ENCODE peak calls at places on chromosomes 13 and 19, in ten cellular contexts. A is keratinocyte, Y is fibroblast of mammary gland, H is IMR-90, Q is A673, W is retinal pigment epithelial cell, D is heart left ventricle, S is WERI-Rb-1, B is Panc1, F is bronchial epithelial cell. G is an unnamed sample.

GRCh38 chr19:6250024-6250605 is 29.7 kb downstream of the MLLT1 start:
- DNase-seq in A (no peak), Y (peak; percentile 54), H (peak; percentile 80), Q (no peak), W (no peak), D (no peak), S (no peak), B (no peak), F (no peak), G (peak; percentile 77)

GRCh38 chr19:12828494-12828893 is 5.9 kb downstream of the RTBDN start:
- DNase-seq in A (no peak), Y (peak; percentile 33), H (no peak), Q (peak; percentile 76), W (no peak), D (no peak), S (peak; percentile 35), B (no peak), F (no peak), G (no peak)

GRCh38 chr19:46745521-46746280 is at the start of gene FKRP:
- DNase-seq in A (no peak), Y (no peak), H (no peak), Q (peak; percentile 35), W (no peak), D (no peak), S (peak; percentile 26), B (no peak), F (no peak), G (no peak)

GRCh38 chr19:18373892-18374629 is 11.9 kb upstream of the GDF15 start:
- DNase-seq in A (peak; percentile 76), Y (peak; percentile 98), H (peak; percentile 99), Q (peak; percentile 86), W (peak; percentile 98), D (peak; percentile 93), S (peak; percentile 73), B (no peak), F (peak; percentile 74), G (peak; percentile 99)

GRCh38 chr13:26996965-26997752 is 174.5 kb downstream of the USP12 start:
- DNase-seq in A (no peak), Y (no peak), H (no peak), Q (no peak), W (no peak), D (no peak), S (no peak), B (no peak), F (no peak), G (no peak)

GRCh38 chr19:22545751-22546150 is 88.4 kb upstream of the ZNF492 start:
- DNase-seq in A (no peak), Y (peak; percentile 14), H (no peak), Q (peak; percentile 33), W (no peak), D (no peak), S (peak; percentile 61), B (no peak), F (peak; percentile 3), G (no peak)

GRCh38 chr13:45833663-45834062 is 17.9 kb downstream of the SIAH3 start:
- DNase-seq in A (no peak), Y (peak; percentile 40), H (peak; percentile 7), Q (peak; percentile 42), W (peak; percentile 69), D (no peak), S (no peak), B (no peak), F (peak; percentile 48), G (peak; percentile 61)

GRCh38 chr19:54692294-54692615 is 29.5 kb downstream of the LILRB4 start:
- DNase-seq in A (no peak), Y (no peak), H (no peak), Q (no peak), W (no peak), D (no peak), S (no peak), B (no peak), F (no peak), G (no peak)

GRCh38 chr13:109273326-109273751 is 513.0 kb downstream of the IRS2 start:
- DNase-seq in A (no peak), Y (peak; percentile 88), H (peak; percentile 29), Q (no peak), W (no peak), D (no peak), S (no peak), B (no peak), F (peak; percentile 94), G (peak; percentile 37)

GRCh38 chr13:47000166-47000565 is 103.3 kb upstream of the HTR2A start:
- DNase-seq in A (no peak), Y (peak; percentile 68), H (peak; percentile 11), Q (no peak), W (no peak), D (no peak), S (no peak), B (no peak), F (peak; percentile 42), G (peak; percentile 17)

GRCh38 chr19:45815501-45816216 is 551 bp upstream of the RSPH6A start:
- DNase-seq in A (no peak), Y (no peak), H (no peak), Q (no peak), W (no peak), D (no peak), S (peak; percentile 66), B (no peak), F (no peak), G (no peak)

GRCh38 chr19:49889038-49889686 is 7.5 kb downstream of the IL4I1 start:
- DNase-seq in A (no peak), Y (no peak), H (no peak), Q (no peak), W (no peak), D (peak; percentile 54), S (no peak), B (no peak), F (no peak), G (no peak)

GRCh38 chr19:41476583-41476982 is 33.6 kb downstream of the ERICH4 start:
- DNase-seq in A (no peak), Y (no peak), H (no peak), Q (no peak), W (no peak), D (no peak), S (no peak), B (no peak), F (no peak), G (no peak)

GRCh38 chr19:53906211-53907192 is 2.6 kb upstream of the CACNG7 start:
- DNase-seq in A (no peak), Y (peak; percentile 10), H (no peak), Q (peak; percentile 55), W (no peak), D (peak; percentile 77), S (peak; percentile 53), B (no peak), F (no peak), G (no peak)

GRCh38 chr19:51127755-51128154 is 3.0 kb downstream of the SIGLEC9 start:
- DNase-seq in A (no peak), Y (peak; percentile 80), H (peak; percentile 47), Q (no peak), W (no peak), D (no peak), S (no peak), B (no peak), F (no peak), G (no peak)

GRCh38 chr13:113152894-113153809 is 5.3 kb upstream of the PROZ start:
- DNase-seq in A (no peak), Y (peak; percentile 28), H (no peak), Q (no peak), W (no peak), D (peak; percentile 78), S (peak; percentile 58), B (no peak), F (no peak), G (peak; percentile 2)

GRCh38 chr13:113155201-113155600 is 3.2 kb upstream of the PROZ start:
- DNase-seq in A (no peak), Y (no peak), H (no peak), Q (no peak), W (no peak), D (no peak), S (no peak), B (no peak), F (no peak), G (no peak)

GRCh38 chr13:98466634-98467236 is 110.2 kb downstream of the STK24 start:
- DNase-seq in A (no peak), Y (peak; percentile 64), H (peak; percentile 55), Q (peak; percentile 71), W (no peak), D (no peak), S (peak; percentile 89), B (no peak), F (peak; percentile 67), G (peak; percentile 61)

GRCh38 chr13:33723772-33724435 is 94.0 kb upstream of the RFC3 start:
- DNase-seq in A (peak; percentile 25), Y (peak; percentile 88), H (peak; percentile 85), Q (peak; percentile 90), W (peak; percentile 58), D (peak; percentile 68), S (peak; percentile 75), B (peak; percentile 45), F (peak; percentile 78), G (peak; percentile 82)

GRCh38 chr19:41307090-41307875 is 2.7 kb upstream of the CCDC97 start:
- DNase-seq in A (no peak), Y (no peak), H (no peak), Q (no peak), W (no peak), D (no peak), S (no peak), B (no peak), F (no peak), G (no peak)

GRCh38 chr13:110712849-110713641 is 455 bp upstream of the ING1 start:
- DNase-seq in A (peak; percentile 98), Y (peak; percentile 99), H (peak; percentile 100), Q (peak; percentile 99), W (peak; percentile 99), D (peak; percentile 100), S (peak; percentile 100), B (peak; percentile 91), F (peak; percentile 97), G (peak; percentile 100)
- TF ChIP-seq CTCF in A (no peak), Y (no peak), H (no peak), Q (no peak), W (no peak), D (no peak), S (no peak), B (no peak), F (no peak), G (no peak)

GRCh38 chr13:62019858-62020257 is 604.2 kb upstream of the PCDH20 start:
- DNase-seq in A (no peak), Y (no peak), H (no peak), Q (no peak), W (no peak), D (no peak), S (no peak), B (no peak), F (no peak), G (no peak)

GRCh38 chr13:62014299-62014698 is 598.6 kb upstream of the PCDH20 start:
- DNase-seq in A (no peak), Y (peak; percentile 1), H (peak; percentile 1), Q (peak; percentile 64), W (no peak), D (no peak), S (no peak), B (peak; percentile 8), F (peak; percentile 19), G (peak; percentile 52)
- H3K4me3 ChIP-seq in A (no peak overlapping the region), Y (no peak overlapping the region), H (no peak overlapping the region), Q (no peak overlapping the region), W (peak overlapping the region; percentile 15), D (no peak overlapping the region), S (no peak overlapping the region), B (peak overlapping the region; percentile 12), F (no peak overlapping the region), G (peak overlapping the region; percentile 34)

GRCh38 chr19:15437355-15438123 is 12.2 kb downstream of the WIZ start:
- DNase-seq in A (no peak), Y (peak; percentile 48), H (peak; percentile 74), Q (no peak), W (no peak), D (no peak), S (no peak), B (no peak), F (no peak), G (no peak)
- TF ChIP-seq CTCF in A (peak; percentile 13), Y (peak; percentile 30), H (peak; percentile 51), Q (no peak), W (peak; percentile 22), D (no peak), S (no peak), B (no peak), F (peak; percentile 15), G (peak; percentile 28)

GRCh38 chr13:107864543-107865460 is 350.5 kb downstream of the LIG4 start:
- DNase-seq in A (no peak), Y (peak; percentile 58), H (peak; percentile 86), Q (peak; percentile 80), W (no peak), D (no peak), S (no peak), B (no peak), F (peak; percentile 34), G (peak; percentile 78)
- H3K4me3 ChIP-seq in A (no peak overlapping the region), Y (no peak overlapping the region), H (peak overlapping the region; percentile 92), Q (peak overlapping the region; percentile 59), W (peak overlapping the region; percentile 87), D (no peak overlapping the region), S (no peak overlapping the region), B (peak overlapping the region; percentile 48), F (no peak overlapping the region), G (peak overlapping the region; percentile 53)